ENCODE peak calls at places on chromosomes 7 and 10, in eight cellular contexts. F is Panc1, B is HCT116, L is K562, I is GM23338, W is GM12878, H is SK-N-SH, Y is HepG2. E is an unnamed sample.

GRCh38 chr7:105829681-105830322 is 46.6 kb downstream of the ATXN7L1 start:
- DNase-seq in I (no peak), W (no peak), B (no peak), F (no peak), H (no peak), Y (no peak), L (no peak), E (no peak)

GRCh38 chr10:44395902-44396670 is 11.2 kb upstream of the CXCL12 start:
- DNase-seq in F (no peak), H (no peak), Y (no peak), L (no peak), I (no peak), W (no peak), B (no peak), E (no peak)

GRCh38 chr10:100462709-100463108 is at the start of gene WNT8B:
- DNase-seq in H (no peak), F (no peak), L (no peak), I (no peak), W (no peak), Y (no peak), B (no peak), E (no peak)

GRCh38 chr10:132519382-132520146 is 18.0 kb upstream of the INPP5A start:
- DNase-seq in L (no peak), W (no peak), B (no peak), Y (no peak), H (no peak), F (no peak), I (no peak), E (no peak)

GRCh38 chr10:126397640-126398382 is 9.5 kb upstream of the ADAM12 start:
- DNase-seq in I (peak; percentile 25), L (no peak), W (no peak), Y (no peak), B (no peak), F (peak; percentile 90), H (peak; percentile 48), E (no peak)

GRCh38 chr10:101867931-101868330 is 24.3 kb upstream of the KCNIP2 start:
- DNase-seq in L (no peak), H (no peak), B (no peak), W (no peak), F (no peak), Y (no peak), I (no peak), E (no peak)

GRCh38 chr7:136348142-136348541 is 371.0 kb upstream of the MTPN start:
- DNase-seq in W (no peak), H (no peak), Y (no peak), L (no peak), B (no peak), I (no peak), F (no peak), E (no peak)

GRCh38 chr7:20574784-20575757 is 40.4 kb upstream of the ABCB5 start:
- DNase-seq in I (no peak), W (no peak), Y (no peak), B (no peak), H (peak; percentile 57), F (no peak), L (no peak), E (no peak)

GRCh38 chr7:116180302-116180701 is 30.0 kb upstream of the TES start:
- DNase-seq in Y (peak; percentile 31), I (peak; percentile 81), F (peak; percentile 73), W (no peak), H (peak; percentile 71), L (peak; percentile 47), B (peak; percentile 43), E (peak; percentile 46)

GRCh38 chr10:31677198-31678138 is 251.2 kb downstream of the ARHGAP12 start:
- DNase-seq in F (no peak), Y (no peak), L (no peak), H (no peak), I (peak; percentile 85), B (no peak), W (no peak), E (no peak)

GRCh38 chr7:115825736-115826135 is 204.8 kb downstream of the TFEC start:
- DNase-seq in Y (no peak), F (no peak), B (no peak), H (no peak), W (no peak), I (no peak), L (no peak), E (no peak)

GRCh38 chr7:73770002-73770859 is at the start of gene CLDN3:
- DNase-seq in L (peak; percentile 5), W (no peak), F (no peak), Y (no peak), B (peak; percentile 73), H (peak; percentile 82), I (peak; percentile 94), E (no peak)

GRCh38 chr10:73920084-73920483 is 9.2 kb downstream of the PLAU start:
- DNase-seq in Y (no peak), F (no peak), H (peak; percentile 64), B (no peak), L (peak; percentile 38), I (peak; percentile 30), W (no peak), E (peak; percentile 90)

GRCh38 chr10:101258179-101258885 is 29.1 kb upstream of the LBX1 start:
- DNase-seq in Y (no peak), L (peak; percentile 60), B (peak; percentile 89), I (peak; percentile 81), W (no peak), F (no peak), H (no peak), E (no peak)

GRCh38 chr10:77318739-77319138 is 318.9 kb downstream of the KCNMA1 start:
- DNase-seq in H (no peak), W (no peak), F (no peak), L (no peak), I (no peak), Y (no peak), B (no peak), E (no peak)

GRCh38 chr10:78427497-78428031 is 393.9 kb downstream of the RPS24 start:
- DNase-seq in I (no peak), L (no peak), W (no peak), F (no peak), H (no peak), Y (no peak), B (no peak), E (no peak)

GRCh38 chr7:67566101-67566500 is 569.5 kb downstream of the TYW1 start:
- DNase-seq in I (no peak), F (no peak), L (no peak), W (no peak), Y (no peak), B (no peak), H (no peak), E (no peak)

DNA sequence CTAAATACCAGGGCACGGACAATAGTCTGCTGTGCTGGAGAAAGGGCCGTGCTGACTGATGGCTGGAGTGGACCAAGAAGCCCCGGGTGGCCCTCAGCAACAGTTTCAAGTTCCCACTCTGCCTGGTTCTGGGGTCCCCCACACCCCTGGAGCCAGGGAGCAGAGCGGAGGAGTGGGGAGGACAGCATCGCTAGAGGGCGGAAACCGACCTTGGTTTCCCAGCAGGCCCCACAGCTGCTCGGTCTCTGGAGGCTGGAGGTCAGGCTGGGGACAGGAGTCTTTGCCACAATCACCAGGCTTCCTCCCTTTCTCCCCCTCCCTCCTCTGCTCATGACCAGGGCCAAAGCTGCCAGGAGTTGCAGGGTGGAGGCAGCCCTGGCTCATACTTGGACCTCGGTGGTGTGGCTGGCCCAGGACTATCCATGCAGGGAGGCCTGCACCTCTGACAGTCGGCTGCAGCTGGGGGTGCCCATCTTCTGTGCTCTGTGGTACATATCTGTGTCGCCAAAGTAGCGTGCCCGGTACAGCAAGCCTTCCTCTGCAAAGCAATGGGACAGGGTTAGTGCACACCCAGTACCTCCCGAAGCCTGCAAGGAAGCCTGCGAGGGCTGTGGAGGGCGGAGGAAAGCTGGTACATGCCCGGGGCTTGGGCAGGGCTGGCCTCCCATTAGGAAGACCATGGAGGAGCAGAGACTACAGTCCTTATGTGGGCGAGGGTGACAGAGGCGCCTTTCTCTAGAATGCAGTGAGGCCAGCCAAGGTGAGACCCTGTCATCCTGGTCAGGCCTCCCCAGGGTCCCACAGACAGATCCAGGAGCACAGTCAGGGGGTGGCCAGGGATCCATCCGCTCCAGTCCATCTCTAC is 19.1 kb downstream of the DNAJB12 start:
- DNase-seq in H (peak; percentile 54), I (no peak), F (no peak), L (no peak), B (no peak), W (no peak), Y (no peak), E (peak; percentile 92)
- TF ChIP-seq POLR2AphosphoS5 in H (no peak), I (no peak), F (no peak), L (no peak), B (no peak), W (peak; percentile 16), Y (no peak), E (no peak)

GRCh38 chr10:58511765-58512469 is 755 bp upstream of the BICC1 start:
- DNase-seq in Y (peak; percentile 59), B (no peak), H (peak; percentile 29), F (no peak), W (no peak), I (peak; percentile 24), L (no peak), E (no peak)
- TF ChIP-seq REST in Y (no peak), B (no peak), H (no peak), F (no peak), W (no peak), I (no peak), L (no peak), E (no peak)

DNA sequence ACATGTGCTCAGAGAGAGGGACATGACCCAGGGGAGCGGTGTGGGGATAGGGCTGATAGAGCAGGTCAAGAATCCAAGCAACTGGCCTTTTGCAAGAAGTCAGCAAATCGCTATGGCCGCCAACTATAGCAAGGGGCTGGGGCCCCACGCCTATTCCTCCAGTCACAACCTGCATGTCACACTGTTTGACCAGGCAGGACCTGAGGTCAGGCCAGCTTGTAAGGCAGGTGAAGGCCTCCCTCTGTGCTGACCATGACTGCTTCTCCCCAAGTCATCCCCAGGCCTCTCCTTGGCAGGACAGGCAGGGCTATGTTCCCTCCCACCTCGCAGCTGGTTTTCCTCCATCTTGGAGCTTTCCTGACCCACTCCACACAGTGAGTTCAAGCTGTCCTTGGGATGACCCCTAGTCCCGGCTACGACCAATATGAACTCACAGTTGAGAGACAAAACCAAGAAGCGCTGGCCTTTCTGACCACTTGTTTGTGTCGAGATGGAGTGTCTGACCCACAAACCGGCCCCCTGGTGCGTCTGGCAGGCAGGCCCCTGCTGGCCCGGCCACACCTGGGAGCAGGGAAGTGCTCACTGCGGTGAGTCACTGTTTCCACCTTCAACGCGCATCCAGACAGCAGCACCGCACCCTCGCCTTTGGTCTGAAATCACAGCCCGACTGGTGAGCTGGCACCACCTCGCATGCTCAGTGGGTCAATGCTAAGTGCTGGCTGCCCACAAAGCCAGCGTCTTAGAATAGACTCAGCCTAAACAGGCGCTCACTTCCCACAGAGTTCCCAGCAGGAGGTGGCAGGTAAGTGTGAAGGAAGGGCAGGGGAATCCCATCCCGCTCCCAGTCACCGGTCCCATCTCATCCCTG is 81.4 kb downstream of the VWA2 start:
- DNase-seq in Y (no peak), L (no peak), H (no peak), I (peak; percentile 11), B (peak; percentile 100), F (no peak), W (no peak), E (no peak)
- TF ChIP-seq POLR2AphosphoS5 in Y (no peak), L (no peak), H (no peak), I (no peak), B (peak; percentile 85), F (no peak), W (no peak), E (no peak)

DNA sequence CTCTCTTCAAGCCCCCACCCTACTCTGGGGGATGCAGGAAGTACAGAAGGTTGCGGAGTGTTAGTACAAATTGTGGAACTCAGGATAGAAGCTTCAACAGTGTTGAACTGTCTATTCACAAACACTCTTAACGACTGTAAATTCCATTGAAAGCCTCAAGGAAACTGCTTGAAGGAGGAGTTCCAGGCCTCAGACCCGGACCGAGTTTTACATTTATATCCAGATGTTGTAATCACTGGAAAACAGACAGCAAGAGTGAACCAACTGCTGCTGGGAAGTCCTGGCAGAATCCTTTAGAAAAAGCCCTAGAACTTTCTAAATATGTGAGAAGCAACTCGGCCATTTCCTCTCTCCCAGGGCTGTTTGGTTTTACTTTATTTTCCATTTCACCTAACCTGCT is 84.1 kb upstream of the LRRC18 start:
- DNase-seq in W (no peak), Y (no peak), L (no peak), B (no peak), I (no peak), F (no peak), H (no peak), E (no peak)
- TF ChIP-seq REST in W (no peak), Y (no peak), L (no peak), B (no peak), I (no peak), F (no peak), H (no peak), E (no peak)

E was measured in HL-60.